ENCODE peak calls at places on chromosomes 2 and 18, in five cellular contexts. X is left ventricle myocardium superior, Q is putamen, M is tibial nerve, D is NCI-H1105. P is an unnamed sample.

GRCh38 chr18:9437672-9438071 is 37.6 kb upstream of the RALBP1 start:
- DNase-seq in X (no peak), Q (no peak), M (no peak), D (no peak), P (no peak)

GRCh38 chr2:202373490-202373889 is 2.6 kb upstream of the BMPR2 start:
- DNase-seq in X (no peak), Q (no peak), M (no peak), D (no peak), P (no peak)

GRCh38 chr2:11582526-11583202 is 48.8 kb downstream of the GREB1 start:
- DNase-seq in X (peak), Q (peak), M (peak), D (peak), P (peak)

GRCh38 chr2:136247204-136247990 is 129.4 kb upstream of the CXCR4 start:
- DNase-seq in X (peak), Q (no peak), M (no peak), D (no peak), P (no peak)

GRCh38 chr2:71609958-71610357 is 156.6 kb downstream of the DYSF start:
- DNase-seq in X (peak), Q (no peak), M (no peak), D (no peak), P (peak)

GRCh38 chr2:204251977-204252376 is 293.3 kb upstream of the PARD3B start:
- DNase-seq in X (no peak), Q (no peak), M (no peak), D (no peak), P (no peak)

GRCh38 chr2:13009027-13009426 is 292.3 kb downstream of the TRIB2 start:
- DNase-seq in X (no peak), Q (no peak), M (no peak), D (no peak), P (no peak)

GRCh38 chr2:203061346-203061745 is 46.7 kb downstream of the NBEAL1 start:
- DNase-seq in X (no peak), Q (peak), M (no peak), D (no peak), P (no peak)

GRCh38 chr2:128322651-128323491 is 4.2 kb upstream of the HS6ST1 start:
- DNase-seq in X (peak), Q (no peak), M (no peak), D (no peak), P (peak)

GRCh38 chr2:19861771-19862170 is 40.0 kb downstream of the TTC32 start:
- DNase-seq in X (no peak), Q (no peak), M (no peak), D (no peak), P (no peak)

GRCh38 chr2:187614756-187615155 is 60.5 kb upstream of the TFPI start:
- DNase-seq in X (no peak), Q (no peak), M (no peak), D (no peak), P (no peak)

GRCh38 chr2:26059542-26059941 is 25.7 kb downstream of the RAB10 start:
- DNase-seq in X (no peak), Q (no peak), M (no peak), D (no peak), P (no peak)

GRCh38 chr2:204950695-204951094 is 405.4 kb downstream of the PARD3B start:
- DNase-seq in X (no peak), Q (no peak), M (no peak), D (no peak), P (no peak)

GRCh38 chr18:22773944-22774343 is 159.2 kb upstream of the RBBP8 start:
- DNase-seq in X (no peak), Q (no peak), M (no peak), D (no peak), P (no peak)

GRCh38 chr18:7221424-7222155 is 9.3 kb upstream of the LRRC30 start:
- DNase-seq in X (no peak), Q (peak), M (no peak), D (peak), P (peak)

GRCh38 chr2:67169417-67170140 is 227.6 kb upstream of the ETAA1 start:
- DNase-seq in X (no peak), Q (no peak), M (no peak), D (no peak), P (no peak)

GRCh38 chr18:75753753-75754152 is 326.2 kb upstream of the SMIM21 start:
- DNase-seq in X (no peak), Q (no peak), M (no peak), D (no peak), P (no peak)

GRCh38 chr18:39661856-39662366 is 2096.3 kb upstream of the CELF4 start:
- DNase-seq in X (no peak), Q (no peak), M (no peak), D (no peak), P (no peak)

GRCh38 chr2:58521803-58522602 is 280.9 kb upstream of the FANCL start:
- DNase-seq in X (no peak), Q (no peak), M (no peak), D (no peak), P (no peak)

GRCh38 chr18:26677957-26678356 is 129.6 kb upstream of the KCTD1 start:
- DNase-seq in X (no peak), Q (no peak), M (no peak), D (no peak), P (no peak)

GRCh38 chr2:58959996-58960395 is 718.9 kb upstream of the FANCL start:
- DNase-seq in X (no peak), Q (no peak), M (no peak), D (no peak), P (no peak)

GRCh38 chr2:219726916-219727315 is 99.5 kb downstream of the SLC4A3 start:
- DNase-seq in X (no peak), Q (no peak), M (no peak), D (no peak), P (no peak)

GRCh38 chr2:65420712-65421431 is 11.5 kb downstream of the SPRED2 start:
- DNase-seq in X (no peak), Q (no peak), M (no peak), D (no peak), P (no peak)

GRCh38 chr18:5515007-5515744 is 28.6 kb downstream of the EPB41L3 start:
- DNase-seq in X (no peak), Q (peak), M (no peak), D (no peak), P (no peak)

GRCh38 chr2:160223560-160223959 is 23.5 kb upstream of the ITGB6 start:
- DNase-seq in X (no peak), Q (no peak), M (no peak), D (no peak), P (no peak)

GRCh38 chr18:23354625-23355024 is 98.5 kb upstream of the RIOK3 start:
- DNase-seq in X (no peak), Q (no peak), M (no peak), D (no peak), P (no peak)

GRCh38 chr18:8717011-8717770 is 11.8 kb downstream of the MTCL1 start:
- DNase-seq in X (no peak), Q (no peak), M (no peak), D (no peak), P (no peak)

GRCh38 chr2:201150454-201151020 is 32.4 kb upstream of the CASP10 start:
- DNase-seq in X (no peak), Q (no peak), M (no peak), D (no peak), P (no peak)